ENCODE peak calls at places on chromosomes 3 and 15, in six cellular contexts. Z is stimulated activated effector memory CD8-positive, alpha-beta T cell treated with anti-CD3 and anti-CD28 coated beads, Interleukin-12 subunit alpha, Interleukin-12 subunit beta, amount 100 ng/mL, for 72 hours; Y is stromal cell of bone marrow; L is neuronal stem cell; A is neural crest cell; R is GM12891. W is an unnamed sample.

GRCh38 chr15:98650871-98651481 is 2.6 kb downstream of the IGF1R start:
- DNase-seq in R (no peak), Y (no peak), Z (no peak), A (no peak), L (no peak), W (no peak)

GRCh38 chr15:86040360-86041095 is 39.1 kb upstream of the AGBL1 start:
- DNase-seq in A (no peak), Y (no peak), Z (no peak), R (no peak), L (no peak), W (no peak)

GRCh38 chr15:40412095-40412759 is 6.6 kb downstream of the IVD start:
- DNase-seq in R (no peak), L (no peak), Z (no peak), Y (no peak), A (no peak), W (no peak)

GRCh38 chr3:52779011-52779410 is 1.6 kb downstream of the ITIH1 start:
- DNase-seq in R (no peak), Z (no peak), Y (no peak), L (no peak), A (no peak), W (no peak)

GRCh38 chr3:99866167-99866810 is 48.6 kb downstream of the CMSS1 start:
- DNase-seq in L (no peak), A (no peak), Z (no peak), Y (peak), R (no peak), W (peak)

GRCh38 chr3:25910997-25911396 is 121.1 kb downstream of the OXSM start:
- DNase-seq in Z (no peak), A (peak), R (no peak), Y (no peak), L (no peak), W (no peak)

GRCh38 chr15:37819191-37819590 is 115.2 kb upstream of the TMCO5A start:
- DNase-seq in Z (no peak), L (no peak), R (no peak), Y (no peak), A (no peak), W (no peak)

GRCh38 chr15:67914537-67915373 is 74.9 kb upstream of the RNU6-1 start:
- DNase-seq in Y (peak), L (peak), A (peak), R (no peak), Z (no peak), W (no peak)

GRCh38 chr15:82810061-82810862 is 834 bp downstream of the WHAMM start:
- DNase-seq in Z (no peak), Y (no peak), R (no peak), L (peak), A (no peak), W (no peak)

GRCh38 chr15:42093966-42094365 is 396 bp downstream of the PLA2G4D start:
- DNase-seq in R (no peak), L (no peak), Z (no peak), Y (no peak), A (no peak), W (no peak)

GRCh38 chr3:124542483-124542882 is 187.8 kb upstream of the UMPS start:
- DNase-seq in Y (no peak), Z (no peak), L (no peak), R (no peak), A (no peak), W (no peak)

GRCh38 chr3:122246214-122246613 is 62.7 kb downstream of the CASR start:
- DNase-seq in Y (peak), Z (no peak), L (no peak), R (no peak), A (no peak), W (peak)

W was measured in AG09309.